ENCODE peak calls at places on chromosome 21, in four cellular contexts. N, W, M and T are unnamed samples.

GRCh38 chr21:43269461-43269860 is 100.7 kb downstream of the CRYAA start:
- DNase-seq in M (no peak), N (peak), W (no peak), T (peak)

GRCh38 chr21:36250423-36251075 is 69.4 kb upstream of the MORC3 start:
- DNase-seq in M (no peak), W (no peak), N (no peak), T (peak)

GRCh38 chr21:37006521-37007291 is at the start of gene RIPPLY3:
- DNase-seq in N (no peak), M (no peak), W (no peak), T (peak)

GRCh38 chr21:43354016-43354420 is 72.9 kb downstream of the SIK1 start:
- DNase-seq in N (no peak), M (no peak), W (no peak), T (no peak)

GRCh38 chr21:40466893-40467483 is 380.0 kb downstream of the DSCAM start:
- DNase-seq in M (no peak), W (no peak), N (no peak), T (no peak)

GRCh38 chr21:25396135-25396711 is 211.1 kb downstream of the MRPL39 start:
- DNase-seq in N (no peak), M (no peak), W (no peak), T (no peak)

GRCh38 chr21:37827878-37828277 is 88.4 kb downstream of the KCNJ6 start:
- DNase-seq in M (no peak), N (no peak), W (no peak), T (no peak)

GRCh38 chr21:43805275-43805800 is 16.0 kb downstream of the RRP1 start:
- DNase-seq in N (no peak), M (no peak), W (no peak), T (no peak)

GRCh38 chr21:15604424-15604823 is 125.4 kb upstream of the USP25 start:
- DNase-seq in N (no peak), M (no peak), W (no peak), T (no peak)

GRCh38 chr21:18449586-18449985 is 46.0 kb upstream of the TMPRSS15 start:
- DNase-seq in W (no peak), N (no peak), M (no peak), T (no peak)

GRCh38 chr21:25966308-25966707 is 204.3 kb downstream of the APP start:
- DNase-seq in W (no peak), N (no peak), M (no peak), T (no peak)

GRCh38 chr21:39124852-39125251 is 58.4 kb downstream of the PSMG1 start:
- DNase-seq in W (no peak), N (no peak), M (no peak), T (no peak)

GRCh38 chr21:42991992-42992740 is 17.8 kb downstream of the PKNOX1 start:
- DNase-seq in N (peak), W (no peak), M (no peak), T (no peak)

GRCh38 chr21:39381009-39381408 is 32.1 kb upstream of the HMGN1 start:
- DNase-seq in N (no peak), W (no peak), M (no peak), T (no peak)

GRCh38 chr21:39064325-39065012 is 118.8 kb downstream of the PSMG1 start:
- DNase-seq in N (no peak), M (no peak), W (no peak), T (no peak)

GRCh38 chr21:35593000-35593502 is 467.3 kb downstream of the SETD4 start:
- DNase-seq in M (no peak), W (no peak), N (no peak), T (no peak)

GRCh38 chr21:43825936-43826622 is 36.7 kb downstream of the RRP1 start:
- DNase-seq in M (peak), W (no peak), N (no peak), T (peak)

GRCh38 chr21:44710294-44710665 is 1.1 kb downstream of the TSPEAR start:
- DNase-seq in M (no peak), N (no peak), W (no peak), T (no peak)

DNA sequence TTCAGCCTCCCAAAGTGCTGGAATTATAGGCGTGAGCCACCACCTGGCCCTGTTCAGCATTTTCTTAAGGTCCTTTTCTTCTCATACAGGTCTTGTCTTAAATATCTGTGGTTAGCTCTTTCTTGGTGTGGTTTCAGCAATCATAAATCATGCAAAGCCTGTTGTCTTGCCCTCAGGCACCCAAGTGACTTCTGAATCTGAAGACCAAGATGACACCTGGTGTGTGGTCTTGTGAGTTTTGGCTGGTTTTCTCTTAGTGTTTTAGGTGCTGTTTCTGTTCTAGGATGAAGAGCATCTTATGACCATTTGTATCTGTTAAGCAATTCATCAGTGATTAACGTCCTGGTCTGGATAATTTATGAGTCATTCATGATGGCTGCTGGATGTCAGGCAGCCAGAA is 12.5 kb upstream of the CFAP298 start:
- DNase-seq in W (no peak), M (no peak), N (no peak), T (no peak)
- TF ChIP-seq NR3C1 in W (no peak), M (no peak), N (no peak), T (no peak)

GRCh38 chr21:41727784-41728763 is 38.8 kb downstream of the RIPK4 start:
- DNase-seq in W (no peak), N (no peak), M (no peak), T (no peak)

GRCh38 chr21:41725421-41726021 is 41.3 kb downstream of the RIPK4 start:
- DNase-seq in W (no peak), N (no peak), M (no peak), T (no peak)

GRCh38 chr21:41726630-41726969 is 40.3 kb downstream of the RIPK4 start:
- DNase-seq in W (no peak), M (no peak), N (no peak), T (no peak)

GRCh38 chr21:41726058-41726558 is 40.7 kb downstream of the RIPK4 start:
- DNase-seq in M (no peak), W (no peak), N (no peak), T (peak)

GRCh38 chr21:41726970-41727783 is 39.7 kb downstream of the RIPK4 start:
- DNase-seq in W (peak), N (no peak), M (peak), T (no peak)
- TF ChIP-seq NR3C1 in W (no peak), N (no peak), M (no peak), T (no peak)

DNA sequence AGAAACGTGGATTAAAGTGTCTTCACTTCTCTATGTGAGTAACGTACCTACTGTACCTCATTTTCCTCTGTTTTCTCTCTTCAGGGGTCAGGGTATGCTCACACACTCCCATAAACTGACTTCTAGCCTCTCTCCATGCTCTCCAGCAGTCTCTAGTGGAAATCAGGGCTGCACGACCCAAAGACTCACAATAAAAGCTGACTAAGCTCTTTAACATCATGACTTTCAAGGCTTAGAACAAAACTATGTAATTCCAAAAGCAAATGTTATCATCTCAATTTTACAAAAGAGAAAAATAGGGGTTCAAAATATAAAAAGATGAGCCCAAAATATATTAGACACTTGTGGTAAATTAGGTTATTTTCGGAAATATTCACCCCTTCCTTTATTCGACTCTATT is 62.5 kb upstream of the KRTAP11-1 start:
- DNase-seq in M (no peak), N (no peak), W (no peak), T (no peak)
- TF ChIP-seq NR3C1 in M (no peak), N (no peak), W (no peak), T (no peak)

DNA sequence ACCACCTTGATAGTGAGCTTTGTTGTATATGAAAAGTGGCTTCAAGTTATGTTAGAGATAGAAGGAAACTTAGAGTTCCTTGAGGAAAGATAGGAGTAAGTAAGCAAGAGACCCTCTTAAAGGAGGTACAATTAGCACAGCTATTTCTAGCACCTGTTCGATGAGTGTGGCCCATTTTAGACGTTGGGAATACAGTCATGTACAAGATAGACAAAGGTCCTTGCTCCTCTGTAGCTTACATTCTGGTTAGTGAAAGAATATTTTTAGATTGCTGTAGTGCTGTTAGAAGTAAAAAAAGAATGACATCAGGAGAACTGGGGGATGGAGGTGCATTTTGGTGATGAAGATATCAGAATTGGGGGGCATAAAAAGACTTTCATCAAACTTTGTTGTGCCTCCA is 47.5 kb downstream of the MRPS6 start:
- DNase-seq in N (no peak), M (no peak), W (no peak), T (no peak)
- TF ChIP-seq NR3C1 in N (no peak), M (no peak), W (no peak), T (no peak)

DNA sequence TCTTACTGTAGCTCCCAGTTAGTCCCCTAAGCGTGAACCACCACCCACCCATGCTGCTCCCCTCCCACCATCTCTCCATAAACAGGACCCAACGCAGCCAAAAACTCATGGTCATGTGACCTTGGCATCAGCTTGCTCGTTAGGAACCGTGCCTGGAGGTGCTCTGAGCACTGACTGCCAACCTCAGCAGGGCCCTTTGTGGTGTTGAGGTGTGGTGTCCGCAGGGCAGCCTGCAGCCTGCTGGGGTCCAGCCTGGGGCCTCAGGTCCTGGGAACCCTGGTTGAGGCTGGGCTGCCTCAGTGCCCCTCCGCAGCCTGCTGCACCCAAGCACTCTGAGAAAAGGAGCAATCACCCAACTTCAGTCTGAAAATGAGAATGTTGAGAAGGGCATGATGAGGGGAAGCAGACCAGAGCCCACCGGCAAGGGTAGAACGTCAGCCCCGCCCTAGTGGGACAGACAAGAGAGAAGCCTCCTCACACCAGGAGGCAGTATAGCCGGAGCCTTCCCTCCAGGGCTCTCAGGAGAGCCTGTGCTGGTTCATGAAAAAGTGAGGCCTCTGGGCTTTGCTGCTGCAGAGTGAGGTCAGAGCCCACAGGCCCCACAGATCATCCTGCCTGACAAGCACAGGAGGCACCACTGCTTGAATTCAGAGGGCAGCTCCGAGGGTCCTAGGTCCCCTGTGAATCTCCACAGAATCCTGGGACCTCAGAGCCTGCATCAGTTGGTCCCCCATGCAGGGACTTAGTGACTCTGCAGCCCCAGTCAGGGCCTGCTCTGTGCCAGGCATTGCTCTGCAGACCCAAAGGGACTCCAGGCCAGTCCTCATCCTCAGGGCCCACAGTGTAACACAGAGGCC is 4.9 kb upstream of the COL6A2 start:
- DNase-seq in W (no peak), M (no peak), N (no peak), T (no peak)
- TF ChIP-seq NR3C1 in W (no peak), M (no peak), N (no peak), T (no peak)

GRCh38 chr21:33109574-33110339 is 39.8 kb downstream of the OLIG1 start:
- DNase-seq in N (peak), W (no peak), M (no peak), T (peak)
- TF ChIP-seq NR3C1 in N (no peak), W (no peak), M (no peak), T (no peak)